ENCODE peak calls at places on chromosome 19, in seven cellular contexts. M, X, A, E, Z, P and L are unnamed samples.

GRCh38 chr19:18421371-18421959 is 2.3 kb downstream of the SSBP4 start:
- DNase-seq in X (no peak), M (no peak), P (no peak), Z (no peak), A (no peak), E (no peak), L (no peak)

GRCh38 chr19:13130886-13131490 is 12.9 kb downstream of the NACC1 start:
- DNase-seq in M (no peak), P (no peak), Z (no peak), E (no peak), A (no peak), X (no peak), L (no peak)

GRCh38 chr19:46785054-46785979 is 3.1 kb downstream of the SLC1A5 start:
- DNase-seq in X (no peak), Z (no peak), P (no peak), E (no peak), M (no peak), A (no peak), L (peak; percentile 23)

GRCh38 chr19:1906985-1907562 is 1.9 kb downstream of the ADAT3 start:
- DNase-seq in P (no peak), M (no peak), Z (no peak), A (no peak), E (no peak), X (no peak), L (no peak)

GRCh38 chr19:40217027-40217810 is 965 bp downstream of the TTC9B start:
- DNase-seq in Z (no peak), E (no peak), M (peak; percentile 83), A (peak; percentile 88), P (no peak), X (no peak), L (peak; percentile 48)

GRCh38 chr19:37997911-37998344 is 90.9 kb downstream of the SIPA1L3 start:
- DNase-seq in Z (peak; percentile 8), A (no peak), P (no peak), E (peak; percentile 83), M (no peak), X (no peak), L (peak; percentile 87)

GRCh38 chr19:50025794-50026549 is at the start of gene ZNF473:
- DNase-seq in E (peak; percentile 95), Z (peak; percentile 79), X (peak; percentile 88), A (peak; percentile 98), P (peak; percentile 91), M (peak; percentile 99), L (peak; percentile 96)

GRCh38 chr19:41323430-41324125 is 13.6 kb downstream of the CCDC97 start:
- DNase-seq in A (no peak), Z (no peak), X (no peak), P (no peak), E (peak; percentile 97), M (peak; percentile 16), L (peak; percentile 98)

GRCh38 chr19:35468637-35469036 is 20.6 kb downstream of the FFAR2 start:
- DNase-seq in X (peak; percentile 46), Z (peak; percentile 43), A (peak; percentile 43), P (peak; percentile 52), E (peak; percentile 2), M (peak; percentile 46), L (peak; percentile 50)

GRCh38 chr19:17339088-17339741 is 1.9 kb downstream of the GTPBP3 start:
- DNase-seq in E (no peak), M (no peak), Z (peak; percentile 73), A (no peak), P (peak; percentile 13), X (no peak), L (no peak)

GRCh38 chr19:38317104-38317612 is 1.4 kb upstream of the YIF1B start:
- DNase-seq in Z (no peak), E (no peak), A (no peak), P (peak; percentile 27), X (no peak), M (no peak), L (no peak)

GRCh38 chr19:43777163-43777700 is 3.5 kb downstream of the KCNN4 start:
- DNase-seq in M (peak; percentile 60), P (peak; percentile 25), A (no peak), Z (no peak), E (no peak), X (no peak), L (peak; percentile 82)

GRCh38 chr19:8986296-8986695 is 23.9 kb downstream of the MUC16 start:
- DNase-seq in Z (no peak), X (no peak), M (no peak), P (no peak), A (no peak), E (no peak), L (no peak)